ENCODE peak calls at places on chromosome 3, in eight cellular contexts. B is activated naive CD4-positive, alpha-beta T cell treated with anti-CD3 and anti-CD28 coated beads for 36 hours; I is brain microvascular endothelial cell; M is stimulated activated CD4-positive, alpha-beta T cell treated with anti-CD3 and anti-CD28 coated beads, TNF-alpha, amount 100 ng/mL, for 48 hours; Y is ACHN; E is sciatic nerve; Q is SJSA1; O is right cardiac atrium. U is an unnamed sample.

GRCh38 chr3:52683611-52684010 is 2.1 kb downstream of the PBRM1 start:
- DNase-seq in B (no peak), I (no peak), M (no peak), Y (no peak), E (no peak), Q (no peak), O (peak), U (no peak)

GRCh38 chr3:128054363-128054762 is 2.1 kb downstream of the SEC61A1 start:
- DNase-seq in B (no peak), I (peak), M (no peak), Y (peak), E (no peak), Q (no peak), O (no peak), U (peak)

GRCh38 chr3:73622135-73622534 is 2.6 kb downstream of the PDZRN3 start:
- DNase-seq in B (no peak), I (no peak), M (no peak), Y (no peak), E (peak), Q (peak), O (peak), U (no peak)

GRCh38 chr3:42535981-42536784 is 33.7 kb downstream of the VIPR1 start:
- DNase-seq in B (peak), I (peak), M (no peak), Y (peak), E (no peak), Q (no peak), O (no peak), U (peak)

GRCh38 chr3:76724075-76724474 is 315.8 kb upstream of the ROBO2 start:
- DNase-seq in B (no peak), I (no peak), M (no peak), Y (no peak), E (no peak), Q (no peak), O (no peak), U (no peak)

GRCh38 chr3:186097663-186098451 is 11.0 kb downstream of the ETV5 start:
- DNase-seq in B (peak), I (peak), M (no peak), Y (peak), E (peak), Q (peak), O (peak), U (no peak)

GRCh38 chr3:140233702-140234101 is 298.7 kb downstream of the CLSTN2 start:
- DNase-seq in B (no peak), I (no peak), M (no peak), Y (no peak), E (no peak), Q (no peak), O (no peak), U (no peak)

GRCh38 chr3:42134867-42135464 is 43.8 kb downstream of the TRAK1 start:
- DNase-seq in B (no peak), I (no peak), M (no peak), Y (no peak), E (no peak), Q (no peak), O (no peak), U (no peak)

GRCh38 chr3:121436641-121437040 is 109.1 kb downstream of the POLQ start:
- DNase-seq in B (no peak), I (no peak), M (no peak), Y (no peak), E (no peak), Q (no peak), O (no peak), U (no peak)

GRCh38 chr3:48473617-48473952 is 27.0 kb downstream of the ATRIP start:
- DNase-seq in B (no peak), I (no peak), M (no peak), Y (no peak), E (no peak), Q (no peak), O (no peak), U (no peak)

GRCh38 chr3:10263549-10264363 is 15.5 kb downstream of the TATDN2 start:
- DNase-seq in B (peak), I (peak), M (peak), Y (peak), E (peak), Q (peak), O (no peak), U (peak)

GRCh38 chr3:178342111-178342510 is 194.1 kb upstream of the KCNMB2 start:
- DNase-seq in B (no peak), I (no peak), M (no peak), Y (peak), E (no peak), Q (no peak), O (no peak), U (no peak)

GRCh38 chr3:123076112-123076495 is 9.3 kb downstream of the PDIA5 start:
- DNase-seq in B (no peak), I (no peak), M (no peak), Y (no peak), E (no peak), Q (no peak), O (no peak), U (no peak)

GRCh38 chr3:158742861-158743260 is 10.6 kb upstream of the RARRES1 start:
- DNase-seq in B (no peak), I (no peak), M (no peak), Y (no peak), E (no peak), Q (no peak), O (no peak), U (no peak)

GRCh38 chr3:180656406-180656805 is 22.9 kb downstream of the CCDC39 start:
- DNase-seq in B (no peak), I (no peak), M (no peak), Y (no peak), E (no peak), Q (no peak), O (no peak), U (no peak)

GRCh38 chr3:163601426-163601825 is 1476.9 kb downstream of the SI start:
- DNase-seq in B (no peak), I (no peak), M (no peak), Y (no peak), E (no peak), Q (no peak), O (no peak), U (peak)

GRCh38 chr3:17605032-17605431 is 137.4 kb downstream of the TBC1D5 start:
- DNase-seq in B (no peak), I (peak), M (no peak), Y (peak), E (no peak), Q (peak), O (no peak), U (peak)

GRCh38 chr3:157175678-157176077 is 15.7 kb upstream of the CCNL1 start:
- DNase-seq in B (peak), I (peak), M (no peak), Y (peak), E (no peak), Q (no peak), O (no peak), U (peak)

GRCh38 chr3:133941390-133941789 is 45.7 kb upstream of the RAB6B start:
- DNase-seq in B (no peak), I (peak), M (no peak), Y (no peak), E (no peak), Q (no peak), O (no peak), U (peak)

GRCh38 chr3:34683851-34684250 is 885.4 kb downstream of the PDCD6IP start:
- DNase-seq in B (peak), I (peak), M (peak), Y (peak), E (peak), Q (no peak), O (peak), U (no peak)

GRCh38 chr3:5309181-5309580 is 121.7 kb downstream of the EDEM1 start:
- DNase-seq in B (no peak), I (no peak), M (no peak), Y (no peak), E (no peak), Q (peak), O (no peak), U (no peak)

GRCh38 chr3:161291191-161291901 is 70.2 kb downstream of the NMD3 start:
- DNase-seq in B (no peak), I (no peak), M (no peak), Y (no peak), E (no peak), Q (no peak), O (no peak), U (peak)

GRCh38 chr3:16512435-16513140 is 911 bp downstream of the RFTN1 start:
- DNase-seq in B (no peak), I (no peak), M (no peak), Y (peak), E (peak), Q (peak), O (peak), U (peak)

GRCh38 chr3:156358232-156358631 is 196.7 kb downstream of the SSR3 start:
- DNase-seq in B (no peak), I (no peak), M (no peak), Y (no peak), E (no peak), Q (no peak), O (no peak), U (no peak)

GRCh38 chr3:98359993-98360675 is 6.5 kb downstream of the OR5K4 start:
- DNase-seq in B (peak), I (no peak), M (no peak), Y (peak), E (no peak), Q (no peak), O (no peak), U (peak)

GRCh38 chr3:179973024-179973423 is 63.7 kb downstream of the PEX5L start:
- DNase-seq in B (no peak), I (no peak), M (no peak), Y (no peak), E (no peak), Q (no peak), O (no peak), U (no peak)

GRCh38 chr3:188522115-188522514 is 368.2 kb downstream of the LPP start:
- DNase-seq in B (no peak), I (no peak), M (no peak), Y (no peak), E (no peak), Q (no peak), O (no peak), U (no peak)

GRCh38 chr3:12773030-12773723 is 14.1 kb upstream of the TMEM40 start:
- DNase-seq in B (no peak), I (no peak), M (no peak), Y (no peak), E (no peak), Q (no peak), O (no peak), U (no peak)

GRCh38 chr3:31610700-31611275 is 78.1 kb downstream of the STT3B start:
- DNase-seq in B (peak), I (peak), M (no peak), Y (peak), E (no peak), Q (peak), O (no peak), U (peak)

GRCh38 chr3:133413166-133414020 is 13.5 kb downstream of the BFSP2 start:
- DNase-seq in B (no peak), I (no peak), M (no peak), Y (no peak), E (no peak), Q (peak), O (no peak), U (peak)

GRCh38 chr3:179148446-179149238 is 485 bp downstream of the PIK3CA start:
- DNase-seq in B (peak), I (peak), M (peak), Y (peak), E (peak), Q (peak), O (peak), U (peak)

GRCh38 chr3:177813322-177813721 is 616.0 kb upstream of the TBL1XR1 start:
- DNase-seq in B (no peak), I (no peak), M (no peak), Y (no peak), E (peak), Q (no peak), O (no peak), U (no peak)

GRCh38 chr3:46566040-46566631 is at the start of gene LRRC2:
- DNase-seq in B (peak), I (peak), M (no peak), Y (no peak), E (no peak), Q (peak), O (peak), U (peak)

U was measured in Daoy.